ENCODE peak calls at places on chromosomes 6 and 20, in nine cellular contexts. K, W, X, E, J, M, U, R and I are unnamed samples.

GRCh38 chr6:135995160-135995898 is 143.8 kb downstream of the PDE7B start:
- DNase-seq in M (no peak), U (no peak), J (no peak), K (no peak), E (no peak), X (no peak), R (no peak), W (no peak), I (no peak)

GRCh38 chr6:73547046-73547445 is 26.2 kb upstream of the EEF1A1 start:
- DNase-seq in J (no peak), K (no peak), E (no peak), R (no peak), X (no peak), W (no peak), U (no peak), M (no peak), I (no peak)

GRCh38 chr20:21026951-21027350 is 79.2 kb downstream of the LINC00237 start:
- DNase-seq in E (no peak), U (no peak), W (no peak), M (no peak), K (no peak), R (no peak), J (no peak), X (no peak), I (no peak)

GRCh38 chr20:1757072-1757471 is 99.5 kb upstream of the SIRPG start:
- DNase-seq in U (no peak), J (no peak), M (no peak), R (no peak), W (no peak), X (no peak), E (no peak), K (no peak), I (no peak)

GRCh38 chr6:137728386-137729349 is 138.4 kb upstream of the TNFAIP3 start:
- DNase-seq in K (no peak), M (no peak), E (no peak), W (no peak), U (no peak), X (no peak), J (no peak), R (no peak), I (no peak)

GRCh38 chr6:16276991-16277981 is 38.9 kb downstream of the GMPR start:
- DNase-seq in R (peak; percentile 48), M (peak; percentile 83), E (peak; percentile 66), J (peak; percentile 94), W (peak; percentile 73), K (no peak), X (no peak), U (peak; percentile 30), I (no peak)

GRCh38 chr6:83313880-83314279 is 117.0 kb downstream of the ME1 start:
- DNase-seq in M (no peak), W (no peak), E (no peak), K (no peak), X (no peak), J (no peak), U (no peak), R (no peak), I (no peak)

GRCh38 chr6:109660526-109660925 is 30.5 kb downstream of the AK9 start:
- DNase-seq in M (no peak), W (no peak), K (no peak), X (no peak), R (no peak), J (no peak), U (no peak), E (no peak), I (no peak)

GRCh38 chr6:124964084-124964763 is 2.0 kb downstream of the RNF217 start:
- DNase-seq in R (no peak), W (no peak), U (no peak), J (no peak), E (no peak), M (no peak), X (no peak), K (no peak), I (no peak)

GRCh38 chr6:155832596-155832995 is 377.0 kb upstream of the NOX3 start:
- DNase-seq in K (no peak), M (no peak), W (no peak), E (no peak), R (no peak), X (no peak), J (no peak), U (no peak), I (no peak)

GRCh38 chr6:148416309-148416965 is 73.8 kb downstream of the SASH1 start:
- DNase-seq in M (no peak), K (no peak), J (no peak), X (no peak), U (no peak), E (no peak), W (no peak), R (no peak), I (no peak)

GRCh38 chr6:68167604-68168003 is 467.5 kb upstream of the ADGRB3 start:
- DNase-seq in X (no peak), R (no peak), K (no peak), U (no peak), J (no peak), W (no peak), E (no peak), M (no peak), I (no peak)

GRCh38 chr6:131003419-131004386 is 59.3 kb downstream of the EPB41L2 start:
- DNase-seq in M (no peak), R (no peak), E (no peak), K (no peak), X (no peak), J (no peak), W (no peak), U (no peak), I (no peak)

GRCh38 chr6:131001945-131002661 is 60.9 kb downstream of the EPB41L2 start:
- DNase-seq in R (no peak), E (no peak), J (no peak), W (no peak), M (no peak), K (no peak), U (no peak), X (no peak), I (no peak)

GRCh38 chr6:131004387-131004755 is 58.7 kb downstream of the EPB41L2 start:
- DNase-seq in R (no peak), K (no peak), J (no peak), W (no peak), X (no peak), E (no peak), U (no peak), M (no peak), I (no peak)

GRCh38 chr6:131009790-131010189 is 53.3 kb downstream of the EPB41L2 start:
- DNase-seq in J (no peak), M (no peak), X (no peak), E (no peak), W (no peak), K (no peak), U (no peak), R (no peak), I (no peak)

GRCh38 chr6:131007286-131007685 is 55.8 kb downstream of the EPB41L2 start:
- DNase-seq in E (no peak), X (no peak), U (no peak), K (no peak), J (no peak), W (no peak), M (no peak), R (no peak), I (no peak)
- TF ChIP-seq CTCF in E (no peak), X (no peak), U (no peak), K (no peak), J (no peak), W (no peak), M (no peak), R (no peak), I (no peak)

DNA sequence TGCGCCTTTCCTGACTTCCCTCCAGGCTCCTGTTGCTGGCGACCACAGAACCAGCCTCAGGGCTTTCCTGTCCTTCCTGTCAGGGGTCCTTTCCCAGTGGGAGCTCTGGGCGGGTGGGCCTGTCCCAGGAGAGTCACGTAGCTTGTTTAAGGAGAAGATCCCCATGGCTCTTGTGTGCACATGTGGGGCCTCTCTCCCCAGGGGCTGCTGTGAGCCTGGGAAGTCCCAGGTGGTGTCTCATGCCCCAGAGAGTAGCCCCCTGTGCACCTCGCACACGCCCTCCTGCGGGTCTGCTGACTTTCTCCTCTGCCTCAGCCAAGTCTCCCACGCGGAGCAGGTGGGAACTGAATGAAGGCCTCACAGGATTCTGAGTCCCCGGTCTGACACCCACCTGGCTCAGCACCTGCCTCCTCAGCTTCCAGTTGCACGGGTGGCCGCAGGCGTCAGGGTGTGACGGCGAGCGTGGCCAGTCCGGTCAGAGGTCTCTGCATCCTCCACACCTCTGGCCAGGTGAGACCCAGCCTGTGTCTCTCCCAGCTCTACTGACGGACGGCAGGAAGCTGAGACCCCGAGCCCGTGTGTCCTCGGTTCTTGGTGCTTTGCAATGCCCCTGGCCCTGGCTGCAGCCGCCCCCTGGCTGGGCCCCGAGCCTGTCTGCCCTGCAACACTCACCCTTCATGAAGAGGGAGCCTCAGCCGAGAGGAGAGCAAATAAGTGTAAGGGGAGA is 5.6 kb upstream of the NKAIN4 start:
- DNase-seq in E (no peak), M (no peak), R (no peak), K (no peak), J (no peak), U (no peak), X (no peak), W (no peak), I (no peak)
- TF ChIP-seq CTCF in E (no peak), M (no peak), R (no peak), K (no peak), J (no peak), U (no peak), X (no peak), W (no peak), I (no peak)

GRCh38 chr6:169452869-169453186 is 199.2 kb upstream of the THBS2 start:
- DNase-seq in M (no peak), K (no peak), W (no peak), X (no peak), J (no peak), U (no peak), E (no peak), R (no peak), I (no peak)
- TF ChIP-seq CTCF in M (no peak), K (no peak), W (no peak), X (no peak), J (no peak), U (no peak), E (no peak), R (no peak), I (no peak)

GRCh38 chr6:119463081-119463626 is 113.6 kb upstream of the MAN1A1 start:
- DNase-seq in J (no peak), R (no peak), K (no peak), M (no peak), U (no peak), X (no peak), E (no peak), W (no peak), I (no peak)

GRCh38 chr6:119461187-119461586 is 111.6 kb upstream of the MAN1A1 start:
- DNase-seq in E (no peak), M (no peak), X (no peak), W (no peak), J (no peak), U (no peak), K (no peak), R (no peak), I (no peak)

GRCh38 chr6:119470893-119471542 is 121.5 kb upstream of the MAN1A1 start:
- DNase-seq in M (no peak), W (no peak), K (no peak), X (no peak), E (no peak), R (no peak), U (no peak), J (no peak), I (no peak)

GRCh38 chr6:119467478-119468081 is 118.0 kb upstream of the MAN1A1 start:
- DNase-seq in U (no peak), J (no peak), R (no peak), W (no peak), M (no peak), X (no peak), E (no peak), K (no peak), I (no peak)

GRCh38 chr6:119466226-119466625 is 116.7 kb upstream of the MAN1A1 start:
- DNase-seq in W (no peak), R (no peak), J (no peak), X (no peak), M (no peak), E (no peak), U (no peak), K (no peak), I (no peak)
- TF ChIP-seq CTCF in W (no peak), R (no peak), J (no peak), X (no peak), M (no peak), E (no peak), U (no peak), K (no peak), I (no peak)